ENCODE peak calls at places on chromosomes 7 and 10, in six cellular contexts. B is RPMI7951, Y is Kasumi-1, Q is HEK293T, X is ecto neural progenitor cell, U is lower lobe of right lung. M is an unnamed sample.

GRCh38 chr10:80268266-80268665 is 21.2 kb downstream of the MAT1A start:
- DNase-seq in B (peak), Y (no peak), Q (no peak), X (no peak), U (no peak), M (no peak)

GRCh38 chr7:24378871-24379608 is 95.0 kb downstream of the NPY start:
- DNase-seq in B (peak), Y (no peak), Q (no peak), X (no peak), U (peak), M (no peak)

GRCh38 chr7:22422831-22423615 is 66.1 kb upstream of the RAPGEF5 start:
- DNase-seq in B (no peak), Y (no peak), Q (no peak), X (no peak), U (no peak), M (no peak)

GRCh38 chr7:78695826-78696225 is 757.6 kb downstream of the MAGI2 start:
- DNase-seq in B (no peak), Y (no peak), Q (no peak), X (no peak), U (no peak), M (no peak)

GRCh38 chr10:119541459-119542356 is 811 bp downstream of the RGS10 start:
- DNase-seq in B (no peak), Y (peak), Q (no peak), X (no peak), U (peak), M (no peak)

GRCh38 chr10:109820620-109821405 is 102.5 kb downstream of the XPNPEP1 start:
- DNase-seq in B (no peak), Y (no peak), Q (no peak), X (no peak), U (no peak), M (no peak)

GRCh38 chr10:88385601-88386203 is 197.4 kb downstream of the RNLS start:
- DNase-seq in B (peak), Y (peak), Q (no peak), X (no peak), U (peak), M (no peak)

GRCh38 chr10:67923551-67923950 is 39.1 kb downstream of the SIRT1 start:
- DNase-seq in B (peak), Y (no peak), Q (no peak), X (no peak), U (no peak), M (no peak)

GRCh38 chr7:47901542-47901941 is 46.7 kb downstream of the PKD1L1 start:
- DNase-seq in B (peak), Y (no peak), Q (no peak), X (peak), U (no peak), M (no peak)

GRCh38 chr10:93198401-93199175 is 124.9 kb downstream of the CYP26A1 start:
- DNase-seq in B (peak), Y (no peak), Q (no peak), X (no peak), U (no peak), M (no peak)

GRCh38 chr7:149856-150636 is 42.3 kb upstream of the FAM20C start:
- DNase-seq in B (no peak), Y (peak), Q (peak), X (peak), U (peak), M (peak)

GRCh38 chr7:29871787-29872398 is 65.6 kb downstream of the WIPF3 start:
- DNase-seq in B (peak), Y (peak), Q (no peak), X (no peak), U (no peak), M (no peak)